ENCODE peak calls at places on chromosomes 12 and 14, in seven cellular contexts. P is SK-N-SH, K is HepG2, O is GM12878, B is GM12892, L is H1, Y is K562. H is an unnamed sample.
A peak's percentile ranks its signal among the peaks of the same experiment; 100 is the strongest.

GRCh38 chr14:98244162-98244948 is 1027.6 kb downstream of the BCL11B start:
- DNase-seq in B (no peak), K (no peak), P (no peak), L (no peak), O (no peak), Y (no peak), H (no peak)

GRCh38 chr12:70822431-70822830 is 98.1 kb downstream of the PTPRR start:
- DNase-seq in L (no peak), K (no peak), P (no peak), Y (no peak), O (no peak), B (no peak), H (no peak)

GRCh38 chr12:131112690-131113290 is 159.1 kb downstream of the ADGRD1 start:
- DNase-seq in O (no peak), B (no peak), Y (no peak), K (no peak), L (no peak), P (no peak), H (no peak)

GRCh38 chr14:50560929-50561280 is 960 bp downstream of the ATL1 start:
- DNase-seq in Y (peak; percentile 5), L (no peak), O (no peak), B (peak; percentile 15), P (peak; percentile 74), K (no peak), H (peak; percentile 9)

GRCh38 chr12:117582135-117582784 is 220.8 kb upstream of the NOS1 start:
- DNase-seq in B (no peak), P (no peak), O (no peak), K (no peak), Y (no peak), L (no peak), H (no peak)

GRCh38 chr14:67360469-67361206 is 510 bp downstream of the EIF2S1 start:
- DNase-seq in L (no peak), O (no peak), Y (no peak), B (no peak), P (no peak), K (peak; percentile 5), H (no peak)

GRCh38 chr12:101127521-101128219 is 82.4 kb downstream of the SLC5A8 start:
- DNase-seq in B (no peak), P (no peak), Y (no peak), K (no peak), L (no peak), O (no peak), H (no peak)

GRCh38 chr12:120229583-120230325 is 28.8 kb upstream of the RPLP0 start:
- DNase-seq in L (no peak), Y (no peak), O (no peak), K (no peak), B (no peak), P (peak; percentile 79), H (no peak)

GRCh38 chr12:109182041-109182839 is 65.9 kb downstream of the ACACB start:
- DNase-seq in P (no peak), L (no peak), B (no peak), Y (no peak), O (no peak), K (no peak), H (no peak)

GRCh38 chr14:30656190-30656632 is 34.1 kb downstream of the SCFD1 start:
- DNase-seq in B (no peak), O (peak; percentile 4), L (no peak), P (peak; percentile 18), K (peak; percentile 68), Y (peak; percentile 13), H (no peak)

GRCh38 chr14:62138593-62138992 is 376.4 kb downstream of the SNAPC1 start:
- DNase-seq in L (no peak), B (no peak), O (no peak), P (no peak), K (no peak), Y (no peak), H (no peak)

GRCh38 chr14:55458800-55459577 is 18.6 kb upstream of the TBPL2 start:
- DNase-seq in B (no peak), L (no peak), O (no peak), P (no peak), Y (no peak), K (no peak), H (peak; percentile 29)

GRCh38 chr14:86625637-86626036 is 1095.7 kb downstream of the FLRT2 start:
- DNase-seq in K (no peak), B (no peak), L (no peak), O (no peak), Y (no peak), P (no peak), H (no peak)
- TF ChIP-seq TAF1 in K (no peak), B (no peak), L (no peak), O (no peak), Y (no peak), P (no peak), H (no peak)

GRCh38 chr12:95763809-95764253 is 26.7 kb downstream of the NTN4 start:
- DNase-seq in K (peak; percentile 48), Y (no peak), O (no peak), L (no peak), P (no peak), B (no peak), H (no peak)
- TF ChIP-seq POLR2AphosphoS5 in K (no peak), Y (no peak), O (no peak), L (no peak), P (no peak), B (no peak), H (no peak)

GRCh38 chr12:62998454-62998853 is 63.5 kb upstream of the PPM1H start:
- DNase-seq in L (no peak), Y (no peak), P (no peak), K (no peak), B (no peak), O (no peak), H (no peak)
- TF ChIP-seq TAF1 in L (no peak), Y (no peak), P (no peak), K (no peak), B (no peak), O (no peak), H (no peak)

DNA sequence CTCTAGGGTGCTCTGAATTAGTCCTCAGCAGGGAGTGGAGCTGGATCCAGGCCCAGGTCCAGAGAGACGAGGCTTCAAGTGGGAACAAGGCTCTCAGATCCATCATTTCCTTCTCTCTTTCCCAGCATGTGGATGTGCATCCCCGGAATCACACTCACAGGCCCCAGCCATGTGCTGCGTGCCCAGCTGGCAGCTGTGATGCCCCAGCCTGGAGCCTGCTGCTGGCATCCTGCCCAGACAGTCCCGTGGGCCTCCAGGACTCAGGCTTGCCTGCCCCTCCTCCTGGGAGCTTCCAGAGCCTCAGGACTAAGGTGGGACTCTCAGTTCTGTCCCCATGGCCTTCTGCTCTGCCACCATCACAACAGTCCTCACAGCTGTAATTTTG is 6.2 kb upstream of the KRT84 start:
- DNase-seq in O (no peak), K (no peak), L (no peak), B (no peak), Y (no peak), P (peak; percentile 73), H (no peak)
- TF ChIP-seq POLR2AphosphoS5 in O (no peak), K (no peak), L (no peak), B (no peak), Y (no peak), P (no peak), H (no peak)

GRCh38 chr12:104618691-104619090 is 161.9 kb downstream of the CHST11 start:
- DNase-seq in L (no peak), K (no peak), Y (no peak), P (no peak), B (no peak), O (no peak), H (no peak)
- TF ChIP-seq TAF1 in L (no peak), K (no peak), Y (no peak), P (no peak), B (no peak), O (no peak), H (no peak)

DNA sequence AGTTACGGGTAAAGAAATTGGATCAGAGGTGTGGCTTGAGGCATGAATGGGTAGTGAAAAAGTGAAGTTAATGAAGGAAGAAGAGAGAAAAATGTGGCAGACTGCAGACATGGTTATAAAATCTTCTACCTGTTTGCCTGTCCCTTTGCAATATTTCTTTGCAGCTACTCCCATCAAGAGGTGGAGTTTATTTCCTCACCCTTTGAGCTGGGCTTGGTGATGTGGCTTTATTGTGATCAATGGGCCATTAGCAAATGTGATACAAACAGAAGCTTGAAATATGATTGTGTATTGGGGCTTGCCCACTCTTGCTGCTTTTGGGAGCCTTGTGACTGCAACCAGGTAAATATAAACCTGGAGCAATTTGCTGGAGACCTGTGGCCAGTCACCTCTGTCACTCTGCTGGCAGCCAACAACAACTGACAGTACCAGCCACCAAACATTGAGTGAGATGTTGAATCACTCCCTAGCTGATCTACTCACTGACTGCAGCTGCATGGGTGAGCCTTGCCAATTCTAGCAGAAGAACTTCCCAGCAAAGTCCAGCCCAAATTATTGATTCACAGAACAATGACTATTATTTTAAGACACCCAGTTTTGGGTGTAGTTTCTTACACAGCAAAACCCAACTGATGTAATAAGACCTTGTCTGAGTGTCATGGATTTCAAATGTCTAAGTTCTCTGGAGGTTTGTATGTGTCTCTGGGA is 151.0 kb upstream of the ATP2B1 start:
- DNase-seq in K (no peak), B (no peak), P (no peak), Y (no peak), L (no peak), O (no peak), H (no peak)
- TF ChIP-seq POLR2AphosphoS5 in K (no peak), B (no peak), P (no peak), Y (no peak), L (no peak), O (no peak), H (no peak)

H was measured in GM12891.